ENCODE peak calls at places on chromosomes 7 and 10, in six cellular contexts. One of them, this sample, is unnamed. For H3K36me3, the result is how much of the 10 kb centered on the place peaks cover.

GRCh38 chr7:7761974-7762769 is 43.8 kb upstream of the RPA3 start:
- DNase-seq in neuronal stem cell: no peak
- DNase-seq in IMR-90: peak
- DNase-seq in H1: no peak
- DNase-seq in mesendoderm: no peak
- DNase-seq in trophoblast cell: peak
- DNase-seq in this sample: peak

GRCh38 chr7:45000096-45001032 is at the start of gene CCM2:
- DNase-seq in neuronal stem cell: no peak
- DNase-seq in IMR-90: peak
- DNase-seq in H1: no peak
- DNase-seq in mesendoderm: peak
- DNase-seq in trophoblast cell: peak
- DNase-seq in this sample: peak

GRCh38 chr10:85612378-85612775 is 754.2 kb downstream of the GRID1 start:
- DNase-seq in neuronal stem cell: no peak
- DNase-seq in IMR-90: no peak
- DNase-seq in H1: no peak
- DNase-seq in mesendoderm: no peak
- DNase-seq in trophoblast cell: no peak
- DNase-seq in this sample: no peak

GRCh38 chr10:114822771-114823463 is 1.3 kb downstream of the FHIP2A start:
- DNase-seq in neuronal stem cell: no peak
- DNase-seq in IMR-90: peak
- DNase-seq in H1: no peak
- DNase-seq in mesendoderm: no peak
- DNase-seq in trophoblast cell: peak
- DNase-seq in this sample: peak

GRCh38 chr7:140674356-140674800 is 1.6 kb downstream of the ADCK2 start:
- DNase-seq in neuronal stem cell: no peak
- DNase-seq in IMR-90: no peak
- DNase-seq in H1: no peak
- DNase-seq in mesendoderm: no peak
- DNase-seq in trophoblast cell: peak
- DNase-seq in this sample: no peak

GRCh38 chr7:157503229-157503628 is 166.4 kb downstream of the DNAJB6 start:
- DNase-seq in neuronal stem cell: no peak
- DNase-seq in IMR-90: no peak
- DNase-seq in H1: no peak
- DNase-seq in mesendoderm: no peak
- DNase-seq in trophoblast cell: no peak
- DNase-seq in this sample: no peak

GRCh38 chr10:30534465-30535144 is 94.9 kb downstream of the LYZL2 start:
- DNase-seq in neuronal stem cell: peak
- DNase-seq in IMR-90: peak
- DNase-seq in H1: peak
- DNase-seq in mesendoderm: peak
- DNase-seq in trophoblast cell: peak
- DNase-seq in this sample: peak

GRCh38 chr7:108499575-108499974 is 26.4 kb downstream of the PNPLA8 start:
- DNase-seq in neuronal stem cell: no peak
- DNase-seq in IMR-90: peak
- DNase-seq in H1: no peak
- DNase-seq in mesendoderm: no peak
- DNase-seq in trophoblast cell: no peak
- DNase-seq in this sample: peak

GRCh38 chr10:103765981-103766380 is 89.4 kb downstream of the SH3PXD2A start:
- DNase-seq in neuronal stem cell: no peak
- DNase-seq in IMR-90: peak
- DNase-seq in H1: no peak
- DNase-seq in mesendoderm: no peak
- DNase-seq in trophoblast cell: no peak
- DNase-seq in this sample: no peak

GRCh38 chr7:26508481-26508880 is 216.8 kb downstream of the SNX10 start:
- DNase-seq in neuronal stem cell: no peak
- DNase-seq in IMR-90: no peak
- DNase-seq in H1: no peak
- DNase-seq in mesendoderm: no peak
- DNase-seq in trophoblast cell: peak
- DNase-seq in this sample: no peak

GRCh38 chr10:30897045-30897444 is 134.6 kb downstream of the ZNF438 start:
- DNase-seq in neuronal stem cell: no peak
- DNase-seq in IMR-90: no peak
- DNase-seq in H1: no peak
- DNase-seq in mesendoderm: no peak
- DNase-seq in trophoblast cell: no peak
- DNase-seq in this sample: no peak

GRCh38 chr10:6177880-6178281 is 24.9 kb upstream of the PFKFB3 start:
- DNase-seq in neuronal stem cell: no peak
- DNase-seq in IMR-90: no peak
- DNase-seq in H1: no peak
- DNase-seq in mesendoderm: no peak
- DNase-seq in trophoblast cell: no peak
- DNase-seq in this sample: no peak

GRCh38 chr7:152145853-152146466 is 120.5 kb downstream of the GALNT11 start:
- DNase-seq in neuronal stem cell: peak
- DNase-seq in IMR-90: peak
- DNase-seq in H1: no peak
- DNase-seq in mesendoderm: peak
- DNase-seq in trophoblast cell: peak
- DNase-seq in this sample: peak

GRCh38 chr10:121753726-121754476 is 155.7 kb upstream of the FGFR2 start:
- DNase-seq in neuronal stem cell: no peak
- DNase-seq in IMR-90: peak
- DNase-seq in H1: no peak
- DNase-seq in mesendoderm: no peak
- DNase-seq in trophoblast cell: no peak
- DNase-seq in this sample: peak

GRCh38 chr10:119663866-119664698 is 12.9 kb downstream of the BAG3 start:
- DNase-seq in neuronal stem cell: no peak
- DNase-seq in IMR-90: no peak
- DNase-seq in H1: no peak
- DNase-seq in mesendoderm: peak
- DNase-seq in trophoblast cell: peak
- DNase-seq in this sample: no peak

GRCh38 chr7:11486271-11486670 is 345.7 kb downstream of the THSD7A start:
- DNase-seq in neuronal stem cell: no peak
- DNase-seq in IMR-90: no peak
- DNase-seq in H1: no peak
- DNase-seq in mesendoderm: no peak
- DNase-seq in trophoblast cell: no peak
- DNase-seq in this sample: no peak

GRCh38 chr10:43939389-43939938 is 290.8 kb upstream of the ZNF32 start:
- DNase-seq in neuronal stem cell: no peak
- DNase-seq in IMR-90: no peak
- DNase-seq in H1: no peak
- DNase-seq in mesendoderm: no peak
- DNase-seq in trophoblast cell: no peak
- DNase-seq in this sample: no peak

GRCh38 chr7:97002555-97003261 is 2.6 kb upstream of the DLX6 start:
- DNase-seq in neuronal stem cell: peak
- DNase-seq in IMR-90: no peak
- DNase-seq in H1: peak
- DNase-seq in mesendoderm: peak
- DNase-seq in trophoblast cell: peak
- DNase-seq in this sample: no peak

GRCh38 chr10:76009531-76009930 is 578.1 kb downstream of the LRMDA start:
- DNase-seq in neuronal stem cell: no peak
- DNase-seq in IMR-90: no peak
- DNase-seq in H1: no peak
- DNase-seq in mesendoderm: peak
- DNase-seq in trophoblast cell: no peak
- DNase-seq in this sample: no peak

GRCh38 chr10:117746541-117747195 is 204.1 kb downstream of the EMX2 start:
- DNase-seq in neuronal stem cell: no peak
- DNase-seq in IMR-90: no peak
- DNase-seq in H1: no peak
- DNase-seq in mesendoderm: no peak
- DNase-seq in trophoblast cell: no peak
- DNase-seq in this sample: no peak

GRCh38 chr7:158759749-158760444 is 55.3 kb upstream of the NCAPG2 start:
- DNase-seq in neuronal stem cell: no peak
- DNase-seq in IMR-90: no peak
- DNase-seq in H1: peak
- DNase-seq in mesendoderm: no peak
- DNase-seq in trophoblast cell: no peak
- DNase-seq in this sample: no peak

GRCh38 chr7:157625973-157626790 is 289.4 kb downstream of the DNAJB6 start:
- DNase-seq in neuronal stem cell: no peak
- DNase-seq in IMR-90: no peak
- DNase-seq in H1: no peak
- DNase-seq in mesendoderm: no peak
- DNase-seq in trophoblast cell: no peak
- DNase-seq in this sample: no peak

GRCh38 chr10:35577915-35578607 is 27.1 kb upstream of the GJD4 start:
- DNase-seq in neuronal stem cell: no peak
- DNase-seq in IMR-90: no peak
- DNase-seq in H1: no peak
- DNase-seq in mesendoderm: no peak
- DNase-seq in trophoblast cell: no peak
- DNase-seq in this sample: no peak

GRCh38 chr10:12780634-12781601 is 220.6 kb downstream of the CCDC3 start:
- DNase-seq in neuronal stem cell: no peak
- DNase-seq in IMR-90: peak
- DNase-seq in H1: no peak
- DNase-seq in mesendoderm: no peak
- DNase-seq in trophoblast cell: peak
- DNase-seq in this sample: no peak

GRCh38 chr7:106644999-106645398 is 16.0 kb downstream of the CCDC71L start:
- DNase-seq in neuronal stem cell: no peak
- DNase-seq in IMR-90: no peak
- DNase-seq in H1: no peak
- DNase-seq in mesendoderm: no peak
- DNase-seq in trophoblast cell: no peak
- DNase-seq in this sample: no peak

GRCh38 chr7:105612806-105613205 is 31.5 kb upstream of the EFCAB10 start:
- DNase-seq in neuronal stem cell: no peak
- DNase-seq in IMR-90: no peak
- DNase-seq in H1: no peak
- DNase-seq in mesendoderm: no peak
- DNase-seq in trophoblast cell: no peak
- DNase-seq in this sample: no peak

GRCh38 chr10:110229155-110229554 is 21.8 kb downstream of the MXI1 start:
- DNase-seq in neuronal stem cell: no peak
- DNase-seq in IMR-90: no peak
- DNase-seq in H1: no peak
- DNase-seq in mesendoderm: no peak
- DNase-seq in trophoblast cell: no peak
- DNase-seq in this sample: no peak
- H3K18ac ChIP-seq in neuronal stem cell: no peak
- H3K18ac ChIP-seq in IMR-90: no peak
- H3K18ac ChIP-seq in H1: no peak
- H3K18ac ChIP-seq in mesendoderm: no peak
- H3K18ac ChIP-seq in trophoblast cell: no peak
- H3K18ac ChIP-seq in this sample: no peak

DNA sequence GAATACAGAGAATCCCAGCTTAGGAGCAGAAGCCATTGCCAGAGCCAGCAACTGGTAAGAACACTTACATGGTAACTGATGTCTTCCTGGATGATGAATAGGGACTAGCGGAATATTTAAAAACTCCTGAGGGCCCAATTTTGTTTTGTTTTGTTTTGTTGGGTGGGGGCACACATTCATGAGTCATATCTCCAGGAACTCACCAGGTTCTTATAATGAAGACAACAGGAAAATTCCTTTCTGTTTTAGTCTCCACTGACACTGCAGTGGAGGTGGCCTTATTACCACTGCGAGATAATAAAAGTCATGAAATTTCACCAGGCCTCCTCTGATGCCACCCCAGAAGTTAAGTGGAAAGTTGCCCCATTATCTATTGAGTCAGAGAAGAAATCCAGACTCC is 6.6 kb upstream of the CUZD1 start:
- DNase-seq in neuronal stem cell: no peak
- DNase-seq in IMR-90: no peak
- DNase-seq in H1: no peak
- DNase-seq in mesendoderm: no peak
- DNase-seq in trophoblast cell: no peak
- DNase-seq in this sample: peak
- H3K36me3 ChIP-seq in neuronal stem cell: under half
- H3K36me3 ChIP-seq in IMR-90: under half
- H3K36me3 ChIP-seq in H1: under half
- H3K36me3 ChIP-seq in mesendoderm: under half
- H3K36me3 ChIP-seq in trophoblast cell: under half
- H3K36me3 ChIP-seq in this sample: under half

GRCh38 chr10:97425964-97426775 is at the start of gene PGAM1:
- DNase-seq in neuronal stem cell: peak
- DNase-seq in IMR-90: peak
- DNase-seq in H1: peak
- DNase-seq in mesendoderm: peak
- DNase-seq in trophoblast cell: peak
- DNase-seq in this sample: peak
- H3K18ac ChIP-seq in neuronal stem cell: peak
- H3K18ac ChIP-seq in IMR-90: peak
- H3K18ac ChIP-seq in H1: peak
- H3K18ac ChIP-seq in mesendoderm: peak
- H3K18ac ChIP-seq in trophoblast cell: peak
- H3K18ac ChIP-seq in this sample: peak

DNA sequence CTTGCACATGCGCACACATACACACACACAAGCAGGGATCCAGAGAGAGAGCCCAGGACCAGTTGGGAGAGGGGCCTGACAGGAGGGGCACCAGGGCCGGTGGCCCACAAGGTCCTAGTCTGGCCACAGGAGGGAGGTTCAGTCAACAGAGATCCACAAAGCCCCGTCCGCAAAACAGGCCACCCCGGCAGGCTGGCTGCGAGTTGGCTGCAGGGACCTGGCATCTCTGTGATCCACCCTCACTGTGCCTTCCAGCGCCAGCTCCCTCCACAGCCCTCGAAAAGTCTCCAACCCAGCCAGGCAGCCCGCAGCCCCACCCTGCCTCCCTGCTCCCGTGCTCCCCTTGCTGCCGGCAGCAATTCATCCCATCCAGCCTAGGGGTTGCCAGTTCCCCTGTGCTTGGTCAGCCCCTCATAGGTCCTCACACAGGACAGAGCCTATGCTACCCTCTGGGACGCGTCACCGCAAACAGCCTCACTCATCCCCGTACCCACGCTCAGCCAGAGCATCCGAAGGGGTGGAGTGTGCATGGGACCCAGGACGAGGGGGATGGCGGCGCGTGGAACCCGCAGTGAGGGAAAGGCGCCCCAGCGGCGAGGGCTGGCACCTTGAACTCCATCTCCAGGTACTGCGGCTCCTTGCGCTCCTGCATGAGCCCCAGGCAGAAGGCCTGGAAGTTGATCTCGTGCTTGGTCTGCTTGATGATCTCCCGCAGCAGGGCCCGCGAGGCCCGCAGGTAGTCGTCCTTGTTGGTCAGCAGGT is 7.5 kb downstream of the INTS1 start:
- DNase-seq in neuronal stem cell: no peak
- DNase-seq in IMR-90: no peak
- DNase-seq in H1: no peak
- DNase-seq in mesendoderm: no peak
- DNase-seq in trophoblast cell: no peak
- DNase-seq in this sample: no peak
- H3K36me3 ChIP-seq in neuronal stem cell: under half
- H3K36me3 ChIP-seq in IMR-90: half or more
- H3K36me3 ChIP-seq in H1: half or more
- H3K36me3 ChIP-seq in mesendoderm: under half
- H3K36me3 ChIP-seq in trophoblast cell: half or more
- H3K36me3 ChIP-seq in this sample: half or more

GRCh38 chr7:153524070-153524601 is 528.1 kb upstream of the DPP6 start:
- DNase-seq in neuronal stem cell: peak
- DNase-seq in IMR-90: no peak
- DNase-seq in H1: no peak
- DNase-seq in mesendoderm: peak
- DNase-seq in trophoblast cell: no peak
- DNase-seq in this sample: no peak
- H3K18ac ChIP-seq in neuronal stem cell: peak
- H3K18ac ChIP-seq in IMR-90: no peak
- H3K18ac ChIP-seq in H1: no peak
- H3K18ac ChIP-seq in mesendoderm: no peak
- H3K18ac ChIP-seq in trophoblast cell: no peak
- H3K18ac ChIP-seq in this sample: no peak